ENCODE peak calls at places on chromosomes 4 and X, in five cellular contexts. One of them, this sample, is unnamed.

GRCh38 chrX:43860646-43861370 is 21.4 kb downstream of the MAOB start:
- DNase-seq in mammary epithelial cell: peak; percentile 51
- DNase-seq in NT2/D1: no peak
- DNase-seq in GM23248: peak; percentile 4
- DNase-seq in mesendoderm: no peak
- DNase-seq in this sample: no peak

GRCh38 chr4:76801621-76802545 is 96.1 kb downstream of the SOWAHB start:
- DNase-seq in GM23248: peak; percentile 50
- DNase-seq in mesendoderm: peak; percentile 90
- DNase-seq in mammary epithelial cell: no peak
- DNase-seq in NT2/D1: no peak
- DNase-seq in this sample: no peak

GRCh38 chrX:146278381-146278780 is 460.8 kb downstream of the SLITRK2 start:
- DNase-seq in mesendoderm: peak; percentile 39
- DNase-seq in GM23248: no peak
- DNase-seq in mammary epithelial cell: no peak
- DNase-seq in NT2/D1: peak; percentile 1
- DNase-seq in this sample: no peak

GRCh38 chr4:9771069-9771468 is 10.4 kb upstream of the DRD5 start:
- DNase-seq in GM23248: no peak
- DNase-seq in NT2/D1: no peak
- DNase-seq in mesendoderm: no peak
- DNase-seq in mammary epithelial cell: peak; percentile 97
- DNase-seq in this sample: no peak

GRCh38 chrX:37993857-37994619 is 12.3 kb upstream of the SYTL5 start:
- DNase-seq in mesendoderm: peak; percentile 96
- DNase-seq in GM23248: no peak
- DNase-seq in mammary epithelial cell: peak; percentile 60
- DNase-seq in NT2/D1: peak; percentile 87
- DNase-seq in this sample: no peak

GRCh38 chrX:48794993-48795501 is 6.8 kb upstream of the HDAC6 start:
- DNase-seq in NT2/D1: no peak
- DNase-seq in mammary epithelial cell: peak; percentile 21
- DNase-seq in mesendoderm: peak; percentile 41
- DNase-seq in GM23248: peak; percentile 58
- DNase-seq in this sample: peak; percentile 54

GRCh38 chrX:149003863-149004660 is 501.0 kb downstream of the IDS start:
- DNase-seq in NT2/D1: no peak
- DNase-seq in mesendoderm: peak; percentile 2
- DNase-seq in GM23248: no peak
- DNase-seq in mammary epithelial cell: no peak
- DNase-seq in this sample: no peak

GRCh38 chr4:143286733-143287570 is 49.7 kb upstream of the GAB1 start:
- DNase-seq in GM23248: peak; percentile 83
- DNase-seq in NT2/D1: no peak
- DNase-seq in mesendoderm: no peak
- DNase-seq in mammary epithelial cell: peak; percentile 78
- DNase-seq in this sample: peak; percentile 74

GRCh38 chr4:122692641-122693520 is 39.6 kb upstream of the BBS12 start:
- DNase-seq in NT2/D1: no peak
- DNase-seq in mammary epithelial cell: no peak
- DNase-seq in mesendoderm: no peak
- DNase-seq in GM23248: peak; percentile 50
- DNase-seq in this sample: no peak

DNA sequence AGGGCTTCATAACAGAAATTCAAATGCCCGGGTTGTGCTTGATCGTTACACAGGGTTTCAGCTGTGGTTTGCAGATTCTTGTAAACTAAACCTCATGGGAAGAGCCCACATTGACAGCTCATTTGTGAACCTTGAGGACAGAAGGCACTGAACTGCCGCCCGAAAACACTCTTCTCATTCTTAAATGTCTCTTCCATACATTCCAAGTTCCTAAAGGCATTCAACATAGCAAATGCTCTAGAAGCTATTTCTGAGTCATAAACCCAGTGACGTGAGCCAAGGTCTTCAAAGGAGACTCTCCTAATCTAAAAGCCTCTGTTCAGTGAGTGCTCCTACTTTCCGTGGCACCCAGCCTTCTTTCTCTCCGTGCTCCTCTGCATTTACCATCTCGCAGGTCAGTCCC is 737.8 kb upstream of the FRG1 start:
- DNase-seq in GM23248: peak; percentile 48
- DNase-seq in mammary epithelial cell: peak; percentile 19
- DNase-seq in mesendoderm: peak; percentile 17
- DNase-seq in NT2/D1: no peak
- DNase-seq in this sample: peak; percentile 66
- H3K9ac ChIP-seq in GM23248: peak overlapping the region; percentile 63
- H3K9ac ChIP-seq in mammary epithelial cell: no peak overlapping the region
- H3K9ac ChIP-seq in mesendoderm: no peak overlapping the region
- H3K9ac ChIP-seq in NT2/D1: no peak overlapping the region
- H3K9ac ChIP-seq in this sample: peak overlapping the region; percentile 41

DNA sequence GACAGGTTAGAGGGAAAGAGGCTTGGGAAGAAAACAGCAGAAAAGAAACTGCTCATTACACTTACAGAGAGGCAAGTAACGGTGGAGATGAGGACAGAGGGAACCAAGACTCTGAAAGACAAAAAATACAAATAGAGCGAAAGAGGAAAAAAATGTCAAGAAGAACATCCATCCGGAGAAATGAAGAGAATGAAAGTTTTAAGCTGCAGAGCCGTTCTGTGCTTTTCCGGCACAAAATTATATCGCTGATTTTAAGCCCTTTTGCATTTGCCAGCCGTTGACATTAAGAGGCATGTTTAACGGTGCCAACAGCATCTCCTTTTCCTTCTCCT is 236 bp downstream of the PCDH10 start:
- DNase-seq in mesendoderm: no peak
- DNase-seq in mammary epithelial cell: no peak
- DNase-seq in NT2/D1: no peak
- DNase-seq in GM23248: no peak
- DNase-seq in this sample: no peak
- H3K4me3 ChIP-seq in mesendoderm: peak overlapping the region; percentile 64
- H3K4me3 ChIP-seq in mammary epithelial cell: peak overlapping the region; percentile 49
- H3K4me3 ChIP-seq in NT2/D1: no peak overlapping the region
- H3K4me3 ChIP-seq in GM23248: peak overlapping the region; percentile 73
- H3K4me3 ChIP-seq in this sample: peak overlapping the region; percentile 81

DNA sequence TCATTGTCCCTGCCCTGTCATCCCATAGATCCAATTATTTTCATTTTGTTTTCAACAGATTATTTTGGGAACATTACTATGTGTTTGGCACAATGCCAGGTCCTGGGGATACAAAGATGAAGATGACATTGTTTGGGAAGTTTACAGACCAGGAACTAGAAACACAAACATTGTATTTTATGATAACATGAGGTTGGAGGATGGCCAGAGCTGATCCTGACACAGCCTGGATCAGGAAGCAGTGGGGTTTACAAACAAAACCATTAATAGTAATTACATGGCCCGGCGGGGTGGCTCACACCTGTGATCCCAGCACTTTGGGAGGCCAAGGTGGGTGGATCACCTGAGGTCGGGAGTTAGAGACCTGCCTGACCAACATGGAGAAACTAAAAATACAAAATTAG is 29.9 kb downstream of the CLRN2 start:
- DNase-seq in mesendoderm: no peak
- DNase-seq in GM23248: no peak
- DNase-seq in NT2/D1: no peak
- DNase-seq in mammary epithelial cell: no peak
- DNase-seq in this sample: no peak
- H3K4me1 ChIP-seq in mesendoderm: no peaks in the 10 kb centered on the region
- H3K4me1 ChIP-seq in GM23248: no peaks in the 10 kb centered on the region
- H3K4me1 ChIP-seq in NT2/D1: peaks cover 3% of the 10 kb centered on the region
- H3K4me1 ChIP-seq in mammary epithelial cell: no peaks in the 10 kb centered on the region
- H3K4me1 ChIP-seq in this sample: peaks cover 3% of the 10 kb centered on the region

DNA sequence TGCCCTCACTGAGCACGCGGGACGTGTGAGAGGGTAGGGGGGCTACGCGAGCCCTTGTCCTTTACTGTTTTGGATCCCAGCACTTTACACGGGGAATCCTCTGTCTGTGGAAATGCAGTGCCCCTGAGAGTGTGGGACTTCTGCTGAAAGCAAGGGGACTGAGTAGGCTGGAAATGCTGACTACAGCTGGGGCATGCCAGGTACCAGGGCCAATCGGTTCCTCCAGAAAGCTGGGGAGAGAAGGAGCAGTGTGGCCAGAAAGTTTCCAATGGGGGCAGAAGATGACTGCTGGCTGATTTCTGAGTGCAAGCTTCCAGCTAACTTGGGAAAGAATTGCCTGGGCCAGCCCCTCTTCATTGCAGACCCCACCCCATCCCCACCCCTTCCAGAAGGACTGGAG is 1.5 kb downstream of the NHSL2 start:
- DNase-seq in GM23248: peak; percentile 8
- DNase-seq in mesendoderm: peak; percentile 34
- DNase-seq in NT2/D1: no peak
- DNase-seq in mammary epithelial cell: no peak
- DNase-seq in this sample: no peak
- H3K9ac ChIP-seq in GM23248: no peak overlapping the region
- H3K9ac ChIP-seq in mesendoderm: peak overlapping the region; percentile 83
- H3K9ac ChIP-seq in NT2/D1: peak overlapping the region; percentile 91
- H3K9ac ChIP-seq in mammary epithelial cell: no peak overlapping the region
- H3K9ac ChIP-seq in this sample: peak overlapping the region; percentile 77

GRCh38 chr4:145045180-145045579 is 52.8 kb downstream of the ANAPC10 start:
- DNase-seq in GM23248: no peak
- DNase-seq in mammary epithelial cell: no peak
- DNase-seq in NT2/D1: no peak
- DNase-seq in mesendoderm: no peak
- DNase-seq in this sample: no peak
- H3K4me3 ChIP-seq in GM23248: no peak overlapping the region
- H3K4me3 ChIP-seq in mammary epithelial cell: no peak overlapping the region
- H3K4me3 ChIP-seq in NT2/D1: no peak overlapping the region
- H3K4me3 ChIP-seq in mesendoderm: no peak overlapping the region
- H3K4me3 ChIP-seq in this sample: no peak overlapping the region

GRCh38 chrX:115602308-115602707 is 41.3 kb downstream of the PLS3 start:
- DNase-seq in mesendoderm: no peak
- DNase-seq in GM23248: no peak
- DNase-seq in mammary epithelial cell: peak; percentile 37
- DNase-seq in NT2/D1: no peak
- DNase-seq in this sample: no peak
- H3K4me1 ChIP-seq in mesendoderm: peaks cover 4% of the 10 kb centered on the region
- H3K4me1 ChIP-seq in GM23248: peaks cover 25% of the 10 kb centered on the region
- H3K4me1 ChIP-seq in mammary epithelial cell: peaks cover 5% of the 10 kb centered on the region
- H3K4me1 ChIP-seq in NT2/D1: no peaks in the 10 kb centered on the region
- H3K4me1 ChIP-seq in this sample: peaks cover 5% of the 10 kb centered on the region

This sample was measured in adipocyte.